ENCODE peak calls at places on chromosomes 3 and 15, in six cellular contexts. D, B, M, U, O and W are unnamed samples.

GRCh38 chr3:102441832-102442231 is 7.0 kb downstream of the ZPLD1 start:
- DNase-seq in D (no peak), B (no peak), M (no peak), U (no peak), O (no peak), W (no peak)

GRCh38 chr3:37396731-37397130 is 222.3 kb upstream of the LRRFIP2 start:
- DNase-seq in D (no peak), B (no peak), M (no peak), U (no peak), O (no peak), W (no peak)

GRCh38 chr3:115922681-115923347 is 299.5 kb downstream of the GAP43 start:
- DNase-seq in D (no peak), B (no peak), M (peak), U (peak), O (peak), W (peak)

GRCh38 chr3:159128628-159129027 is 326.8 kb downstream of the MFSD1 start:
- DNase-seq in D (no peak), B (no peak), M (no peak), U (no peak), O (no peak), W (peak)

GRCh38 chr3:57709559-57709958 is 16.7 kb upstream of the DENND6A start:
- DNase-seq in D (no peak), B (no peak), M (no peak), U (no peak), O (no peak), W (peak)

GRCh38 chr3:96266395-96267187 is 547.8 kb upstream of the EPHA6 start:
- DNase-seq in D (no peak), B (no peak), M (no peak), U (no peak), O (peak), W (peak)

GRCh38 chr3:197125601-197126000 is 96.0 kb upstream of the MELTF start:
- DNase-seq in D (no peak), B (no peak), M (no peak), U (peak), O (no peak), W (peak)

GRCh38 chr3:121155023-121155422 is 247.0 kb downstream of the STXBP5L start:
- DNase-seq in D (no peak), B (no peak), M (no peak), U (no peak), O (no peak), W (no peak)

GRCh38 chr3:117407317-117407716 is 697.7 kb downstream of the TUSC7 start:
- DNase-seq in D (no peak), B (no peak), M (no peak), U (peak), O (peak), W (peak)

GRCh38 chr15:31271706-31272557 is 54.7 kb upstream of the KLF13 start:
- DNase-seq in D (peak), B (no peak), M (no peak), U (no peak), O (no peak), W (no peak)

GRCh38 chr3:153242900-153243299 is 80.9 kb downstream of the RAP2B start:
- DNase-seq in D (no peak), B (no peak), M (no peak), U (no peak), O (no peak), W (peak)

GRCh38 chr3:10260211-10260701 is 12.0 kb downstream of the TATDN2 start:
- DNase-seq in D (no peak), B (no peak), M (no peak), U (no peak), O (no peak), W (no peak)

GRCh38 chr3:193835414-193835813 is 242.4 kb downstream of the OPA1 start:
- DNase-seq in D (no peak), B (no peak), M (no peak), U (no peak), O (no peak), W (no peak)

GRCh38 chr3:107756649-107757048 is 233.9 kb downstream of the BBX start:
- DNase-seq in D (no peak), B (no peak), M (no peak), U (no peak), O (no peak), W (no peak)

GRCh38 chr3:129686941-129687340 is 80.5 kb upstream of the PLXND1 start:
- DNase-seq in D (no peak), B (no peak), M (no peak), U (no peak), O (no peak), W (peak)

GRCh38 chr15:89400121-89400996 is 65.7 kb upstream of the POLG start:
- DNase-seq in D (no peak), B (no peak), M (no peak), U (no peak), O (no peak), W (no peak)

GRCh38 chr3:171803044-171803443 is 7.2 kb downstream of the PLD1 start:
- DNase-seq in D (no peak), B (no peak), M (no peak), U (no peak), O (no peak), W (no peak)

GRCh38 chr3:174955513-174956001 is 96.4 kb downstream of the NAALADL2 start:
- DNase-seq in D (no peak), B (no peak), M (no peak), U (peak), O (no peak), W (peak)

GRCh38 chr3:185820973-185821758 is 3.7 kb downstream of the IGF2BP2 start:
- DNase-seq in D (no peak), B (no peak), M (no peak), U (peak), O (no peak), W (peak)

GRCh38 chr3:128698211-128699011 is 27.6 kb upstream of the RAB7A start:
- DNase-seq in D (no peak), B (peak), M (no peak), U (no peak), O (peak), W (peak)

GRCh38 chr15:25242166-25242879 is 196.5 kb downstream of the UBE3A start:
- DNase-seq in D (no peak), B (peak), M (no peak), U (no peak), O (no peak), W (no peak)

GRCh38 chr15:99361541-99362185 is 110.4 kb downstream of the LRRC28 start:
- DNase-seq in D (no peak), B (no peak), M (no peak), U (peak), O (peak), W (peak)
- TF ChIP-seq CTCF in D (peak), B (peak), M (peak), U (peak), O (peak), W (peak)

GRCh38 chr3:69232447-69232846 is 110.1 kb upstream of the LMOD3 start:
- DNase-seq in D (peak), B (no peak), M (no peak), U (no peak), O (no peak), W (no peak)

GRCh38 chr3:69240651-69241578 is 118.5 kb upstream of the LMOD3 start:
- DNase-seq in D (no peak), B (no peak), M (no peak), U (peak), O (peak), W (no peak)

GRCh38 chr3:69239063-69239462 is 116.7 kb upstream of the LMOD3 start:
- DNase-seq in D (no peak), B (no peak), M (no peak), U (no peak), O (no peak), W (no peak)

GRCh38 chr3:69241769-69242168 is 119.4 kb upstream of the LMOD3 start:
- DNase-seq in D (no peak), B (no peak), M (no peak), U (no peak), O (no peak), W (no peak)

DNA sequence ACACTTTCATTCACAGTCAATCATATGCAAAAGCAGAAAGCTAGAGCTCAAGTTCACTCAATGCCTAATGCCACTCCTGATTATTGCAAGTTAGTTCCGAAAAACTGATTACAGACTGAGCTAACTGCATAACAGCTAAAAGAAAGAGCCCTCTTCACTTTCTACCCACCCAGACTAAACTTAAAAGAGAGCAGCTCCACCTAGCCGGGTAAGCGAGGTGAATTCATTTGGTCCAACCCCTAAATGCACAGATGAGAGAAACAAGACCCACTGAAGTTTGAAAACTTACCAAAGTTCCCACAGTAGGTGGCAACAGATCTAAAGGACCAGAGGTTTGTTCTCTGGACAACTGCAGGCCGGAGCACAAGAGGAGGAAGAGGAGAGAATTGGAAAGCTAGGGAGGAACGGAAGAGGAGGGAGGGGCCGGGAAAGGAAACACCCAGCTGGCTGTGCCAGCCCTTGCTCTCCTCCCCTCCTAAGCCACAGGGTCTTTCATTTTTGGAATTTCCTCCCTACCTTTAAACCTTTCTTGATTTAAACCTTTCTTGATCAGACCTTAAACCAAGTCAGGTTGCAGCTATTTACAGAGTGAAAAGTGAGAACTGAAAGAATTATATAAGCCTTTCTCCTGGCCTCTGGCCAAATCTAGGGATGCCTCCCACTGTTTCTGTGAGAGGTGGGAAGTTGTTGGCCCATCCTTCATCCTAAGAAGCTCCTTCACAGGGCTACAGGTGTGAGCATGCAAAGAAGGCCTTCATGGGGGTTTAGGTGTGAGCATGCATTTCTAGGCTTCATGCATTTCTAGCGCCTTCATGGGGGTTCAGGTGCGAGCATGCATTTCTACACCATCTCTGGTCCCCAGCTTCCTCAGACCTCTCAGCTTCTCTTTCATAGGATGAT is 114.7 kb upstream of the LMOD3 start:
- DNase-seq in D (no peak), B (no peak), M (no peak), U (no peak), O (peak), W (no peak)
- TF ChIP-seq CTCF in D (no peak), B (no peak), M (no peak), U (no peak), O (no peak), W (no peak)

DNA sequence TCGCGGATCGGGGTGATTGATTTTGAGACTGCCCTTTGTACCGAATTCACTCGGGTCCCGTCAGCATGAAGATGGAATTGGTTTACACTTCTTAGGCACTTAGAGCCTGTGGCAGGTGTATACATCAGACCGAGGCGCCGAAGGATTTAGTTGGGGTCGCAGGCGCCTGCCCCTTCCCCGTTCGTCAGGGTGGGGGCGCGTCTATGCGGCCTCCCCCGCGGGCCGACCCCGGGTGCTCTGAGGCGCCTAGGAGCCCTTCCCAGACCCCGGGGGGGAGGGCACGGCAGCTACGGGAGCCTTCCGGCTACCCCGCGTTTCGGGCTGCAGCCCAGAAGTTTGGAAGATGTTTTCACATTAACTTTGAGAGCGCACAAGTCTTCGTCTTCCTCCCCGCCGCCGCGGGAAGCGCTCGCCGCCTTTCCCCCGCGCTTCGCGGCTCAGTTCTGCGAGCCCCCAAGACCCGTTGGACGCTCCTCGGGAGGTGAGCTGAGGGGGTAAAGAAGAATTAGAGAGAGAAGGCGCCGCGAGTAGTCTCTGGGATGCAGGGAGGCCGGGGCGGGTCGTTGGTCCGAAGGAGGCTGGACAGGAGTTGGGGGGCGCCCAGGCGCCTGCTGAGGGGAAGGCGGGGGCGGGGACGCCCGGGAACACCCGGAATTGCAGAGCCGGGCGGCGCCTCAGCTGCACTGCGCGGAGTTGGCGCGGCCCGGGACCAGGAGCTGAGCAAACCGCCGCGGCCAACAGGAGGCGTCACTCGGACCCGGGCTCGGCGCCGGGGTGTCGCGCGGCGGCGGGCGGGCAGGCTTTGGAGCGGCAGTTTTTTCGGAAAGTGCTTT is 737 bp downstream of the TIPARP start:
- DNase-seq in D (no peak), B (peak), M (no peak), U (peak), O (peak), W (peak)
- TF ChIP-seq CTCF in D (peak), B (peak), M (peak), U (peak), O (peak), W (no peak)

GRCh38 chr15:44132057-44132456 is 63.0 kb downstream of the FRMD5 start:
- DNase-seq in D (no peak), B (no peak), M (no peak), U (no peak), O (no peak), W (no peak)

GRCh38 chr15:44125879-44126278 is 69.2 kb downstream of the FRMD5 start:
- DNase-seq in D (no peak), B (no peak), M (no peak), U (no peak), O (no peak), W (no peak)

GRCh38 chr15:44129911-44130310 is 65.2 kb downstream of the FRMD5 start:
- DNase-seq in D (no peak), B (no peak), M (no peak), U (no peak), O (no peak), W (no peak)

GRCh38 chr15:44128443-44128842 is 66.6 kb downstream of the FRMD5 start:
- DNase-seq in D (no peak), B (no peak), M (no peak), U (no peak), O (no peak), W (no peak)

DNA sequence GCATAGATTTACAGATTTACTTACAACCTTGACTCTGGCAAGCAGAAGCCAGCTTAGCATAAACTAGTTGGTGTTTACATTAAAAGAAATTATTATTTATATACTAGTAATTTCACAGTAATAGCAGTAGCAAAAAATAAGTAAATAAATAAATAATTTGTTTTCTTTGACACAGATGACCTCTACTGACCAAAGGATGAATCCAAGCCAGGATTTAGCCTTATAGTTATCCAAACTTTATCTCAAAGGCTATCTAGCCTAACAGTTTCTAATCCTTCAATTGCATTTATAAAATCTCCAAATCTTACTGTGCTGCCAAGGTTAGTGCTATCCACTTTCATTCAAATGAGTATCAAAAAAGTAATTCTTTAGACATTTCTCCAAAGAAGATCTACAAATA is 64.3 kb downstream of the FRMD5 start:
- DNase-seq in D (no peak), B (no peak), M (no peak), U (no peak), O (no peak), W (no peak)
- TF ChIP-seq CTCF in D (no peak), B (peak), M (no peak), U (no peak), O (no peak), W (no peak)

GRCh38 chr3:72892081-72892763 is 4.4 kb downstream of the GXYLT2 start:
- DNase-seq in D (no peak), B (no peak), M (no peak), U (peak), O (no peak), W (peak)

GRCh38 chr3:72890166-72890925 is 2.5 kb downstream of the GXYLT2 start:
- DNase-seq in D (no peak), B (no peak), M (no peak), U (no peak), O (no peak), W (peak)

GRCh38 chr3:72892870-72893269 is 5.0 kb downstream of the GXYLT2 start:
- DNase-seq in D (no peak), B (no peak), M (peak), U (no peak), O (no peak), W (no peak)

GRCh38 chr3:72889310-72890165 is 1.7 kb downstream of the GXYLT2 start:
- DNase-seq in D (no peak), B (no peak), M (no peak), U (no peak), O (no peak), W (no peak)

DNA sequence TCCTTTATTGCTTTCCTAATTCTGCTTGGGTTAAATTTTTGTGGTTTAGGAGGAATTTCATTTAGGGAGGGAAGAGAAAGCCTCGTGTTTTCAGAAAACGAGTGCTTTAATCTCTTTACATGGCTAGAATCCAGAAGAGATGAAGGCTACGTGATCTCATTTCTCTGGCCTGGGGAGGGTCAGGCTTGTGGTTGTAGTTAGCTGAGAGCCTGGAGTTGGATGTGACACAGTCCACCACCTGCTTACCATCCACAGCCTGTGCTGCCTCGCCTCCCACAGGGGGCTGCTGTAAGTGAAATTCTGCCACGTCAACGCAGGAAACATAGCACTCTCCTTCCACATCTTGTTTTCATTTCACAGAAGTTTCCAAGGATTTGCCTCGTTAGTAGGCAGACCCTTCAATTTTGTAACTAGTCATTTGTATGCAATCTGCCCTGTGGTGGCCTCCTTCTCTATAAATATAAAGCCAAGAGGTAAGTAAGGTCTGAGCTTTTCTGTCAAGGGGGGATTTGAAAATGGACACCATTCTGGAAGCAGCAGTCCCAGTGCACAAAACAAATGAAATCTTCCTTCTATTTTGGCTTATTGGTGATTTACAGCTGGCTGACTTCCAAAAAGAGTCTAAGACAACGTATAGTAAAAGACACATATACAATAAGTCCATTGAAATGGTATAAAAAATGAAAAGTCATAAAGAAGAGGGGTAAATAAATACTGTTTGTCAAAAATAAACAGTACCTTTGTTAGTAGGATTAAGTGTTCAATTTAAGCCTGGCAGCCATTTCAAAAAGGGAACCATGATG is 3.4 kb downstream of the GXYLT2 start:
- DNase-seq in D (no peak), B (peak), M (no peak), U (peak), O (peak), W (peak)
- TF ChIP-seq CTCF in D (no peak), B (no peak), M (no peak), U (peak), O (peak), W (no peak)

DNA sequence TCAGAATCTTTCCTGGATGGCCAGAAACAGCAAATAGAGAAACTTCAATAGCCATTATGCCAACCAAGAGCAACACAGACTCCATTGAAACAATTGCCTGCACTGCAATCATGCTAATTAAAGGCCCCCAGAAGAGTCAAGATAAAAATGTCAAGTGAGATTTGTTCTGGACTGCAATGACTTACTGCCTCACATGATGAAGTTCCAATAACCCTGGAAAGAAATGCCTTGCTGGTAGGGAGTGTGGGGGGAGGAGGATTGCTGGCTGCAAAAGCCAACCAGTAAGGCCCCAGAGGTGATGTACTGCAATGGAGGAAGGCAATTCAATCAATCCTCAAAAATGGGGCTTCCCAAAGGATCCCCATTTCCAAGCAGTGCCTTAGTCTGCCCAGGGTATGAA is 257.9 kb downstream of the NTRK3 start:
- DNase-seq in D (no peak), B (no peak), M (no peak), U (no peak), O (no peak), W (no peak)
- TF ChIP-seq CTCF in D (no peak), B (no peak), M (no peak), U (no peak), O (no peak), W (no peak)

DNA sequence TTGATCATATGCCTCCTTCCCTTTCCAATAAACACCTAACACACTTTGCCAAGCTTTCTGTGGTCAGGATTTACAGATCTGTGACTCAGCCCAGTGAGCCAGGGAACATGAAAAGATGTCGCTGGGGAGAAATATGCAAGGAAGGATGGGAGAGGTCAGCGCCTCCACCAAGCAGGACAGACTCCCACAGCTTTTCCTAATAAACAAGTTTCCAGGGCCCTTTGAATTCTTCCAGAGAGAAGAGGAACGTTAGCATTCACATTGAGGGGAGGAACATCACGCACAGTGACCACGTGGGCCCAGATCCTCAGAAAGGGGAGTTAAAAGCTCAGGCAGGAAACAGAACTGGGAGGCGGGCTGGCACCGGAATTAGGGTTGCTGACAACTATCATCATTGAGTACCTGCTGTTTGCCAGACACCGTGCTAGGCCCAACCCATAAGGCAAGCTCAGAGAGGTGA is 33.3 kb upstream of the MRPS22 start:
- DNase-seq in D (no peak), B (no peak), M (no peak), U (peak), O (no peak), W (peak)
- TF ChIP-seq CTCF in D (no peak), B (no peak), M (no peak), U (no peak), O (no peak), W (no peak)